ENCODE peak calls at places on chromosome 6, in ten cellular contexts. Y, V, Z, X, M, I, O, Q, A and B are unnamed samples.

GRCh38 chr6:43993881-43994523 is 133.2 kb downstream of the MRPL14 start:
- DNase-seq in Y (no peak), V (no peak), Z (no peak), X (no peak), M (no peak), I (no peak), O (no peak), Q (peak; percentile 33), A (no peak), B (no peak)

GRCh38 chr6:28606424-28607391 is 81.0 kb downstream of the GPX5 start:
- DNase-seq in Y (no peak), V (no peak), Z (no peak), X (peak; percentile 44), M (no peak), I (peak; percentile 78), O (peak; percentile 44), Q (peak; percentile 17), A (peak; percentile 55), B (peak; percentile 28)

GRCh38 chr6:80316655-80317332 is 210.3 kb downstream of the BCKDHB start:
- DNase-seq in Y (no peak), V (no peak), Z (no peak), X (no peak), M (no peak), I (no peak), O (no peak), Q (no peak), A (no peak), B (no peak)

GRCh38 chr6:1894954-1895353 is 285.2 kb downstream of the FOXC1 start:
- DNase-seq in Y (no peak), V (no peak), Z (peak; percentile 69), X (no peak), M (no peak), I (no peak), O (no peak), Q (peak; percentile 88), A (no peak), B (peak; percentile 10)

GRCh38 chr6:156794546-156794945 is 17.4 kb downstream of the ARID1B start:
- DNase-seq in Y (no peak), V (no peak), Z (no peak), X (no peak), M (no peak), I (no peak), O (no peak), Q (no peak), A (no peak), B (peak; percentile 68)

GRCh38 chr6:36745836-36746235 is 48.2 kb downstream of the RAB44 start:
- DNase-seq in Y (no peak), V (no peak), Z (no peak), X (no peak), M (no peak), I (no peak), O (no peak), Q (no peak), A (no peak), B (no peak)

GRCh38 chr6:125236536-125237327 is 65.0 kb downstream of the HDDC2 start:
- DNase-seq in Y (no peak), V (no peak), Z (no peak), X (no peak), M (no peak), I (no peak), O (no peak), Q (no peak), A (no peak), B (no peak)

GRCh38 chr6:81054011-81054410 is 698.5 kb downstream of the TENT5A start:
- DNase-seq in Y (no peak), V (no peak), Z (no peak), X (no peak), M (no peak), I (no peak), O (no peak), Q (no peak), A (no peak), B (no peak)

GRCh38 chr6:42118162-42119001 is 24.0 kb downstream of the C6orf132 start:
- DNase-seq in Y (no peak), V (no peak), Z (peak; percentile 90), X (no peak), M (peak; percentile 89), I (no peak), O (no peak), Q (peak; percentile 90), A (no peak), B (peak; percentile 92)

GRCh38 chr6:115830895-115831294 is 229.8 kb downstream of the FRK start:
- DNase-seq in Y (no peak), V (no peak), Z (no peak), X (no peak), M (no peak), I (no peak), O (no peak), Q (no peak), A (no peak), B (no peak)

DNA sequence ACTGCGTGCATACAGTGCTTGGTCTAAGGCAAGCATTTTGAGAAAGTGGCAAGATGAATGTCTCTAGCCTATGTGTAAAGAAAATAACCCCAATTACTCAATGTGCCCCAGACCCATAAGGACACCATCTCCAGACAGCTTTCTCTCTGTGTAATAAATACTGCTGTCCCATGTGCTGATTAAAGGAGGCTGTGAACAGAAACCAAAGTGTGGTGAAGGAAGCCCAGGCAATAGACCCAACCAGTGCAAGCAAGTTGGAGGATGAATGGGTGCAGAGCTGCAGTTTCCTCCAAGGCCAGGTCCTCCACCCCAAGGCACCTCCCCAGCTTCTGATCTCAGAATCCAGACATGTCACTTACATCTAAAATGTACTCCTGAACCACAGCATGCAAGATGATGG is 60.6 kb downstream of the TRAM2 start:
- DNase-seq in Y (no peak), V (no peak), Z (no peak), X (no peak), M (no peak), I (no peak), O (no peak), Q (no peak), A (no peak), B (no peak)
- H3K4me1 ChIP-seq in Y (peaks cover 59% of the 10 kb centered on the region), V (peaks cover 45% of the 10 kb centered on the region), Z (peaks cover 31% of the 10 kb centered on the region), X (no peaks in the 10 kb centered on the region), M (no peaks in the 10 kb centered on the region), I (peaks cover 91% of the 10 kb centered on the region), O (no peaks in the 10 kb centered on the region), Q (peaks cover 11% of the 10 kb centered on the region), A (peaks cover 10% of the 10 kb centered on the region), B (peaks cover 35% of the 10 kb centered on the region)

GRCh38 chr6:45003961-45004360 is 324.2 kb upstream of the RUNX2 start:
- DNase-seq in Y (no peak), V (no peak), Z (no peak), X (no peak), M (no peak), I (no peak), O (no peak), Q (no peak), A (no peak), B (no peak)
- H3K4me1 ChIP-seq in Y (no peaks in the 10 kb centered on the region), V (no peaks in the 10 kb centered on the region), Z (no peaks in the 10 kb centered on the region), X (peaks cover 19% of the 10 kb centered on the region), M (no peaks in the 10 kb centered on the region), I (no peaks in the 10 kb centered on the region), O (peaks cover 32% of the 10 kb centered on the region), Q (no peaks in the 10 kb centered on the region), A (no peaks in the 10 kb centered on the region), B (no peaks in the 10 kb centered on the region)

GRCh38 chr6:106053484-106053883 is 32.7 kb upstream of the PRDM1 start:
- DNase-seq in Y (no peak), V (no peak), Z (no peak), X (no peak), M (no peak), I (no peak), O (no peak), Q (no peak), A (no peak), B (no peak)

GRCh38 chr6:106056060-106056737 is 29.9 kb upstream of the PRDM1 start:
- DNase-seq in Y (no peak), V (no peak), Z (no peak), X (peak; percentile 44), M (no peak), I (no peak), O (no peak), Q (no peak), A (no peak), B (no peak)

GRCh38 chr6:106056738-106057390 is 29.3 kb upstream of the PRDM1 start:
- DNase-seq in Y (no peak), V (no peak), Z (peak; percentile 27), X (no peak), M (no peak), I (no peak), O (no peak), Q (no peak), A (no peak), B (no peak)

GRCh38 chr6:106059331-106059730 is 26.8 kb upstream of the PRDM1 start:
- DNase-seq in Y (no peak), V (no peak), Z (no peak), X (no peak), M (no peak), I (no peak), O (no peak), Q (no peak), A (no peak), B (no peak)

DNA sequence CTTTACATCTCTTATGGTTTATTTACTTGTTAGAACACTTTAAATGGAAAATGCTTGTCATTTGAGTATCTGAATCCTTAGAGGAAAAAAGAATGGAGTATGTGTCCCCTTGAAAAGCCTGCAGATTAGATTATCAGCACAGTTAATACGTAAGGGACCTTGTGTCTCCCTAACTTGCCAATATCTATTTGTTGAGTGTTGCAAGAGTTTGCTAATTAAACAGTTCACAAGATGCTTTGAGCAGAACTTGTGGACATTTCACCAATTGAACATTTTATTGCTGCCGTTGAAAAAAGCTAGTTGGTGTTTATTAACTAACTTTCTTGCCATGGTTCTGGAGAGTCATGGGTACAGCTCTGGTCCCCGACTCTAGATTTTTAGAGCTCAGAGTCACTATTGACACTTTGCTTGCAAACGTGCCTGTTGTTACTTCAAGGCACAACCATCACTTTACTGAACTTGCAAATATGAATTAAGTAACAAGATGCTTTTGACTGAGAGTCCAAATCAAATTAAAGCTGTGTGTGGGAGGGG is 30.6 kb upstream of the PRDM1 start:
- DNase-seq in Y (no peak), V (no peak), Z (no peak), X (no peak), M (no peak), I (no peak), O (no peak), Q (no peak), A (no peak), B (no peak)
- H3K4me1 ChIP-seq in Y (peaks cover 4% of the 10 kb centered on the region), V (peaks cover 4% of the 10 kb centered on the region), Z (peaks cover 15% of the 10 kb centered on the region), X (peaks cover 21% of the 10 kb centered on the region), M (no peaks in the 10 kb centered on the region), I (no peaks in the 10 kb centered on the region), O (peaks cover 19% of the 10 kb centered on the region), Q (peaks cover 15% of the 10 kb centered on the region), A (no peaks in the 10 kb centered on the region), B (peaks cover 8% of the 10 kb centered on the region)

DNA sequence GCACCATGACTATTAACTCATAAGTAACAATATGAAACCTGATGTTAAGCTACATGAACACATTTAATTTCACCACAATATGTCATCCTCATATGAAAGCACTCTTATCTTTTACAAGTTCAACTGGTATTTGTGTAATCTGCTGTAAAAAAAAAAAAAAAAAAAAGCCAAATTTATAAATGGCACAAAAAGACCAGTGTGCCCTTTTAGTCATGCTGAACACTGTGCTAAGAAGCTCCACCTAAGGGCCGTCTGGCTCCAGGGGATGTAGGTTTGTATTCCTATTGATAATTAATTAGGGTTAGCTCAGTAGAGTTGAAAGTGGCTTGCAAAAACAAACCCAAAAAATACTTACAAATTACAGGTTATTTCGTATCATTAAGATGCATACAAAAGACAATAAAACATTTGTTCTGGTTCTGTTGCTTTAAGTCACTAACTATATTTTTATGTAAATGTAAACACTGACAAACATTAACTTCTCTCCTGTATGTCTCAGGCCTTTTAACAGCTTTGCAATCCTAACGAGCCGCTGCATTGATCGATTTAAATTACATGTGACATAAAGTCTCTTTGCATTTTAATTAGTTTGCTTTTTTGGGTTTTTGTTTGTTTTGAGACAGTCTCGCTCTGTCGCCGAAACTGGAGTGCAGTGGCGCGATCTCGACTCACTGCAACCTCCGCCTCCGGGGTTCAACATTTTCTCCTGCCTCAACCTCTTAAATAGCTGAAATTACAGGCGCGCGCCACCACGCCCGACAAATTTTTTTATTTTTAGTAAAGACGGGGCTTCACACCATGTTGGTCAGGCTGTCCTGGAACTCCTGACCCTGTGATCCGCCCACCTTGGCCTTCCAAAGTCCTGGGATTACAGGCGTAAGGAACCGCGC is 110.8 kb downstream of the HFE start:
- DNase-seq in Y (no peak), V (no peak), Z (peak; percentile 84), X (peak; percentile 57), M (peak; percentile 62), I (peak; percentile 59), O (peak; percentile 38), Q (peak; percentile 19), A (no peak), B (peak; percentile 39)
- H3K4me1 ChIP-seq in Y (peaks cover 21% of the 10 kb centered on the region), V (no peaks in the 10 kb centered on the region), Z (peaks cover 28% of the 10 kb centered on the region), X (peaks cover 17% of the 10 kb centered on the region), M (no peaks in the 10 kb centered on the region), I (peaks cover 10% of the 10 kb centered on the region), O (peaks cover 20% of the 10 kb centered on the region), Q (no peaks in the 10 kb centered on the region), A (no peaks in the 10 kb centered on the region), B (peaks cover 5% of the 10 kb centered on the region)